ENCODE peak calls at places on chromosomes 13 and 19, in seven cellular contexts. J is H9, F is H1, W is mesendoderm, X is neuronal stem cell, A is mesenchymal stem cell, C is trophoblast cell. Q is an unnamed sample.

GRCh38 chr19:51688665-51689571 is 4.2 kb upstream of the SPACA6 start:
- DNase-seq in J (peak), X (peak), C (peak), W (peak), F (peak), A (peak), Q (peak)

GRCh38 chr19:15633122-15633521 is 7.6 kb upstream of the CYP4F3 start:
- DNase-seq in W (no peak), A (no peak), J (no peak), C (no peak), X (no peak), F (no peak), Q (no peak)

GRCh38 chr13:36666482-36667264 is 7.1 kb upstream of the SERTM1 start:
- DNase-seq in X (no peak), C (no peak), W (no peak), F (no peak), J (no peak), A (no peak), Q (no peak)

GRCh38 chr19:49929121-49929610 is at the start of the genes ATF5 and NUP62:
- DNase-seq in J (peak), A (peak), X (peak), W (peak), F (peak), C (peak), Q (peak)

GRCh38 chr19:29766100-29766499 is 45.7 kb upstream of the CCNE1 start:
- DNase-seq in J (no peak), C (no peak), W (no peak), X (no peak), A (no peak), F (no peak), Q (no peak)

GRCh38 chr13:41418027-41418426 is 39.3 kb upstream of the RGCC start:
- DNase-seq in F (no peak), W (no peak), J (no peak), C (peak), X (no peak), A (peak), Q (peak)

GRCh38 chr19:49469828-49470614 is 4.0 kb upstream of the FLT3LG start:
- DNase-seq in W (no peak), C (no peak), J (peak), F (no peak), A (peak), X (no peak), Q (peak)

GRCh38 chr19:3368441-3368795 is 2.0 kb downstream of the NFIC start:
- DNase-seq in J (no peak), W (no peak), F (no peak), A (no peak), C (no peak), X (no peak), Q (no peak)

GRCh38 chr19:34173145-34173956 is 1.0 kb downstream of the LSM14A start:
- DNase-seq in F (peak), X (peak), W (peak), C (peak), A (peak), J (peak), Q (peak)

GRCh38 chr13:39263531-39263930 is 225.3 kb downstream of the NHLRC3 start:
- DNase-seq in F (no peak), A (no peak), J (no peak), X (no peak), C (no peak), W (no peak), Q (no peak)

GRCh38 chr19:46718157-46718933 is 1.4 kb upstream of the PRKD2 start:
- DNase-seq in A (no peak), F (peak), C (peak), W (peak), J (peak), X (no peak), Q (no peak)

GRCh38 chr19:7242601-7243258 is 51.5 kb downstream of the INSR start:
- DNase-seq in F (no peak), C (peak), J (no peak), A (peak), W (no peak), X (no peak), Q (peak)

GRCh38 chr19:47766359-47766620 is 12.2 kb upstream of the SELENOW start:
- DNase-seq in C (no peak), F (no peak), X (no peak), W (no peak), A (no peak), J (no peak), Q (no peak)

GRCh38 chr19:47437500-47437899 is 18.2 kb upstream of the MEIS3 start:
- DNase-seq in A (no peak), X (no peak), J (no peak), W (no peak), F (no peak), C (no peak), Q (no peak)

GRCh38 chr19:18649371-18650047 is 12.7 kb downstream of the KLHL26 start:
- DNase-seq in W (no peak), C (peak), J (peak), A (peak), F (no peak), X (no peak), Q (peak)

GRCh38 chr13:51778407-51778806 is 25.6 kb downstream of the DHRS12 start:
- DNase-seq in A (no peak), C (no peak), J (no peak), F (no peak), X (no peak), W (no peak), Q (no peak)

GRCh38 chr19:31271569-31271911 is 77.7 kb downstream of the TSHZ3 start:
- DNase-seq in X (no peak), C (no peak), W (no peak), J (no peak), F (no peak), A (no peak), Q (no peak)

GRCh38 chr19:45492137-45492626 is 4.7 kb downstream of the RTN2 start:
- DNase-seq in C (no peak), W (no peak), J (no peak), F (no peak), A (no peak), X (no peak), Q (no peak)
- H2AK5ac ChIP-seq in C (peak), W (no peak), J (no peak), F (no peak), A (no peak), X (no peak), Q (no peak)

DNA sequence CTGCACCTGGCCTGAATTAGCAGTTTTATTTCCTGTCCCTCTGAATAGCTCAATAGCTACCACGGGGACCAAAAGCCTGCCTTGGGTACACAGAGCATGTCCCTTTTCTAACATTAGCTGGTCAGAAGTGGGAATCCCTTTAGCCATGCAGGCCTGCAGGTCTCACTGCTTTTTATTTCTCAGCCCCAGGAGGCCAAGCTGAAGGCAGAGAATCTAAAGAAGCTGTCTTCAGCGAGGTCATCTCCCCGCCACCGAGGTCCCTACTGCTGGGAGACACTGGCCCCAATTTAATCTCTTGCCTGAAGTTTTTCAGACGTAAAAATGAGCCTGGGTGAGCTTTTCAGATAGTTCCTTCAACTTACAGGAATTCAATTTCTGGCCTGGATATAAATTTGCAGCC is 40.7 kb downstream of the PIN1 start:
- DNase-seq in C (no peak), F (no peak), W (no peak), J (no peak), X (no peak), A (no peak), Q (no peak)
- H2AK5ac ChIP-seq in C (no peak), F (no peak), W (no peak), J (no peak), X (no peak), A (no peak), Q (no peak)

GRCh38 chr13:66562054-66562453 is 668.1 kb downstream of the PCDH9 start:
- DNase-seq in W (no peak), J (no peak), F (no peak), X (no peak), A (no peak), C (no peak), Q (no peak)
- H2AK5ac ChIP-seq in W (no peak), J (no peak), F (no peak), X (no peak), A (no peak), C (no peak), Q (no peak)

DNA sequence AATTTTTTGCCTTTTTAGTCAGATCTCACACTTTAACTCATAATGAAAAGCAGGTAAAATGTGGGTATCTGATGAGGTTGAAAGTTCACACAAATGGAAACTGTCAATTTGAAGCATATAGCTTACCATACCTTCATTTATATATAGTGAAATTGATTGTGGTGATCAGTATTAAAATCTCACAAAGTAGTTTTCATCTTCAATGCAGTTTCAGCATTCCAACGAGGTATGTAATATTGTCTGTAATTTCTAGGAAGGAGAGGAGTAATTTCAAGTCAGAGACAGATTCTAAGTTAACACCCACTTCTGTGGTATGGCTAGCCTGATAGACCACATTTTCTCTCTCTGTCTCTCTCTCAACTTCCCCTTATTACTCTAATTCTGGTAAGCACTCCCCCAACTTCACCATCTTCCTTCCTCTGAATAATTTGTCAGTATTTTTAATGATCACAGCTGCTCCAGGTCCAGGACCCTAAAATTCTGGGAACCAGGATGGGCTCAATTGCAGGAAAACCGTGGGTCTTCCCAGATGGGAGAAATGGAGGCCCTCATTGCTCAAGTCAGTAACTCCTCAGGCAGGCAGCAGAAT is 455.7 kb downstream of the FGF9 start:
- DNase-seq in A (no peak), C (no peak), X (no peak), F (no peak), J (no peak), W (no peak), Q (no peak)
- H2AK5ac ChIP-seq in A (no peak), C (no peak), X (no peak), F (no peak), J (no peak), W (no peak), Q (peak)